ENCODE peak calls at places on chromosomes 3 and 15, in four cellular contexts. One of them, this sample, is unnamed.

GRCh38 chr3:134542287-134542686 is 56.4 kb downstream of the CEP63 start:
- DNase-seq in HepG2: no peak
- DNase-seq in K562: no peak
- DNase-seq in Panc1: no peak
- DNase-seq in this sample: no peak

GRCh38 chr15:85354948-85355347 is 25.5 kb upstream of the AKAP13 start:
- DNase-seq in HepG2: no peak
- DNase-seq in K562: no peak
- DNase-seq in Panc1: no peak
- DNase-seq in this sample: no peak

GRCh38 chr3:146746190-146746589 is 141.0 kb upstream of the PLSCR5 start:
- DNase-seq in HepG2: no peak
- DNase-seq in K562: no peak
- DNase-seq in Panc1: no peak
- DNase-seq in this sample: no peak

GRCh38 chr15:84681822-84682221 is 23.8 kb upstream of the NMB start:
- DNase-seq in HepG2: no peak
- DNase-seq in K562: no peak
- DNase-seq in Panc1: no peak
- DNase-seq in this sample: no peak

GRCh38 chr3:194283218-194284006 is 67.7 kb downstream of the CPN2 start:
- DNase-seq in HepG2: no peak
- DNase-seq in K562: no peak
- DNase-seq in Panc1: no peak
- DNase-seq in this sample: no peak

GRCh38 chr3:45154641-45155147 is 8.5 kb upstream of the CDCP1 start:
- DNase-seq in HepG2: no peak
- DNase-seq in K562: no peak
- DNase-seq in Panc1: no peak
- DNase-seq in this sample: no peak

GRCh38 chr3:196989721-196990262 is 21.2 kb upstream of the PIGZ start:
- DNase-seq in HepG2: peak; percentile 42
- DNase-seq in K562: no peak
- DNase-seq in Panc1: no peak
- DNase-seq in this sample: no peak

GRCh38 chr3:104788807-104789206 is 577.9 kb upstream of the ALCAM start:
- DNase-seq in HepG2: no peak
- DNase-seq in K562: no peak
- DNase-seq in Panc1: no peak
- DNase-seq in this sample: no peak

GRCh38 chr3:102400766-102401165 is 34.0 kb upstream of the ZPLD1 start:
- DNase-seq in HepG2: no peak
- DNase-seq in K562: no peak
- DNase-seq in Panc1: peak; percentile 18
- DNase-seq in this sample: peak; percentile 34

GRCh38 chr3:51307458-51307857 is 77.6 kb upstream of the MANF start:
- DNase-seq in HepG2: no peak
- DNase-seq in K562: no peak
- DNase-seq in Panc1: no peak
- DNase-seq in this sample: no peak

GRCh38 chr3:102510663-102511062 is 75.8 kb downstream of the ZPLD1 start:
- DNase-seq in HepG2: no peak
- DNase-seq in K562: no peak
- DNase-seq in Panc1: peak; percentile 47
- DNase-seq in this sample: no peak

GRCh38 chr15:80154336-80154735 is 1.5 kb downstream of the FAH start:
- DNase-seq in HepG2: peak; percentile 72
- DNase-seq in K562: no peak
- DNase-seq in Panc1: no peak
- DNase-seq in this sample: no peak

GRCh38 chr3:54427501-54427900 is 305.1 kb downstream of the CACNA2D3 start:
- DNase-seq in HepG2: no peak
- DNase-seq in K562: no peak
- DNase-seq in Panc1: no peak
- DNase-seq in this sample: no peak

GRCh38 chr3:123006587-123006986 is 21.0 kb downstream of the SEMA5B start:
- DNase-seq in HepG2: no peak
- DNase-seq in K562: no peak
- DNase-seq in Panc1: no peak
- DNase-seq in this sample: no peak

GRCh38 chr3:170701696-170702678 is 116.1 kb upstream of the SLC7A14 start:
- DNase-seq in HepG2: no peak
- DNase-seq in K562: no peak
- DNase-seq in Panc1: no peak
- DNase-seq in this sample: no peak

GRCh38 chr15:93050648-93051047 is 38.4 kb downstream of the RGMA start:
- DNase-seq in HepG2: no peak
- DNase-seq in K562: no peak
- DNase-seq in Panc1: no peak
- DNase-seq in this sample: no peak

GRCh38 chr3:24306518-24306917 is 188.1 kb downstream of the THRB start:
- DNase-seq in HepG2: no peak
- DNase-seq in K562: no peak
- DNase-seq in Panc1: no peak
- DNase-seq in this sample: no peak

GRCh38 chr15:49110158-49110944 is 45.0 kb downstream of the COPS2 start:
- DNase-seq in HepG2: no peak
- DNase-seq in K562: no peak
- DNase-seq in Panc1: no peak
- DNase-seq in this sample: no peak

GRCh38 chr3:49554639-49555265 is 475 bp downstream of the BSN start:
- DNase-seq in HepG2: no peak
- DNase-seq in K562: peak; percentile 78
- DNase-seq in Panc1: no peak
- DNase-seq in this sample: no peak

GRCh38 chr15:40399370-40399769 is 6.2 kb upstream of the IVD start:
- DNase-seq in HepG2: no peak
- DNase-seq in K562: no peak
- DNase-seq in Panc1: no peak
- DNase-seq in this sample: no peak

GRCh38 chr15:69298697-69299441 is at the start of gene PAQR5:
- DNase-seq in HepG2: no peak
- DNase-seq in K562: peak; percentile 79
- DNase-seq in Panc1: no peak
- DNase-seq in this sample: no peak

GRCh38 chr3:14925729-14926591 is 21.4 kb upstream of the NR2C2 start:
- DNase-seq in HepG2: peak; percentile 62
- DNase-seq in K562: peak; percentile 59
- DNase-seq in Panc1: peak; percentile 47
- DNase-seq in this sample: peak; percentile 66

GRCh38 chr15:57692709-57693108 is 13.8 kb upstream of the POLR2M start:
- DNase-seq in HepG2: no peak
- DNase-seq in K562: no peak
- DNase-seq in Panc1: no peak
- DNase-seq in this sample: no peak

GRCh38 chr3:9040996-9041395 is 77.7 kb upstream of the RAD18 start:
- DNase-seq in HepG2: no peak
- DNase-seq in K562: no peak
- DNase-seq in Panc1: no peak
- DNase-seq in this sample: no peak

GRCh38 chr15:61169904-61170695 is 59.0 kb downstream of the RORA start:
- DNase-seq in HepG2: no peak
- DNase-seq in K562: no peak
- DNase-seq in Panc1: no peak
- DNase-seq in this sample: no peak

GRCh38 chr3:10319251-10319650 is 1.7 kb downstream of the SEC13 start:
- DNase-seq in HepG2: no peak
- DNase-seq in K562: no peak
- DNase-seq in Panc1: no peak
- DNase-seq in this sample: no peak

GRCh38 chr3:153757839-153758238 is 363.4 kb upstream of the ARHGEF26 start:
- DNase-seq in HepG2: no peak
- DNase-seq in K562: no peak
- DNase-seq in Panc1: no peak
- DNase-seq in this sample: no peak

GRCh38 chr3:41434781-41435180 is 235.5 kb downstream of the CTNNB1 start:
- DNase-seq in HepG2: no peak
- DNase-seq in K562: no peak
- DNase-seq in Panc1: no peak
- DNase-seq in this sample: no peak

GRCh38 chr3:187684444-187684843 is 14.2 kb upstream of the SST start:
- DNase-seq in HepG2: no peak
- DNase-seq in K562: no peak
- DNase-seq in Panc1: no peak
- DNase-seq in this sample: no peak
- TF ChIP-seq TCF7L2 in HepG2: no peak
- TF ChIP-seq TCF7L2 in K562: no peak
- TF ChIP-seq TCF7L2 in Panc1: no peak
- TF ChIP-seq TCF7L2 in this sample: no peak

GRCh38 chr3:112002458-112002971 is 3.8 kb downstream of the TAGLN3 start:
- DNase-seq in HepG2: no peak
- DNase-seq in K562: peak; percentile 9
- DNase-seq in Panc1: no peak
- DNase-seq in this sample: no peak
- TF ChIP-seq TCF7L2 in HepG2: no peak
- TF ChIP-seq TCF7L2 in K562: no peak
- TF ChIP-seq TCF7L2 in Panc1: no peak
- TF ChIP-seq TCF7L2 in this sample: no peak

DNA sequence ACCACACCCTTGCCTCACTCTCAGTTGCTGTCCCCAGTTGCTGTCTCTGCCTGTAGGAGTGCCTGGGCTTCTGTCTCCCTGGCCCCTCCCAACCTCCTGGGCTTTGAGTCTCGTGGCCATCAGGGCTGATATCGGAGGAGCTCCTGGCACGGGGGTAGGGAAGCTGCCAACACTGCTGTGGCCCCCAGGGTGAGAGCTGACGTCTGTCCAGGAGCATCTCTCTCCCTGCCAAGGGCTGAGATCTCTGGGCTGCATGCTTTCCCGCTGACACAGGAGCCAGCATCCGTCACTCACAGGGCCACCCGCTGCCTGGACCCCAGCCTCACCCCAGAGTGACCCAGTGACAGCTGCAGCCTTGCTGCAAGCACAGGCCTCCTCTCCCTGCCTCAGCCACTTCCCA is 47.5 kb downstream of the EXOG start:
- DNase-seq in HepG2: no peak
- DNase-seq in K562: no peak
- DNase-seq in Panc1: no peak
- DNase-seq in this sample: no peak
- TF ChIP-seq TCF7L2 in HepG2: no peak
- TF ChIP-seq TCF7L2 in K562: no peak
- TF ChIP-seq TCF7L2 in Panc1: no peak
- TF ChIP-seq TCF7L2 in this sample: no peak

DNA sequence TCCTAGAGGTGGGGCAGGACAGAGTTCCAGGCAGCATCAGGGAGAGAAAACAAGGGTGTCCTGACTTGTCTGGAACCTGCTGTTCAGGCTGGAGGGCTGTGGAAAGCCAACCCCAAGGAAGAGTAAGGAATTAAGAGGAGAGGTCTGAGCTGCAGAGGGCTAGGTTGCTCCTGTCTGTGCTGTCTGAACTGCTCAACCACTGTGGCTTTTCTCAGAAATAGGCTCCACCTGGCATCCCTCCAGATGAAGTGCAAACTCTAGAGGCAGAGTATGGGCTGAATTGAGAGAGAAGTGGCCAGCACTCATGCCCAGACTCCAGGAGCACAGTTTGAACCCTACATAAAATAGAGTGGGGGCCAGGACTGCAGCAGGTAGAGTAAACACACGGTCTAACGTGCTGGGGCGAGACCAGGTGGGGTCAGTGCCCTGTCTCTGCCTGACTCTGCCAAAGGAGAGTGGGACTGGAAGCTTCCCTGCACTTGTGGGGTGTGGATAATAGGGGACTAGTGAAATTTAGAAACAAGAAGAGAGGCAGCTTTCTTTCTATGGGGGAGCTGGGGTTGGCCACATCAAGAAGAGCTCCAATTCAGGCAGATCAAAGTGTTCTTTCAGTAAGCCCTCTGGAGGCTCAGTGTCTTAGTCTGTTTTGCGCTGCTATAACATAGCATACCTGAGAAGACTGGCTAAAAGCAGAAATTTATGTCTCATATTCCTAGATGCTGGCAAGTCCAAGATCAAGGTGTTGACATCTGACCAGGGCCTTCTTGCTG is 28.0 kb upstream of the MNS1 start:
- DNase-seq in HepG2: no peak
- DNase-seq in K562: no peak
- DNase-seq in Panc1: no peak
- DNase-seq in this sample: no peak
- TF ChIP-seq TCF7L2 in HepG2: no peak
- TF ChIP-seq TCF7L2 in K562: no peak
- TF ChIP-seq TCF7L2 in Panc1: no peak
- TF ChIP-seq TCF7L2 in this sample: no peak

This sample was measured in HCT116.